ENCODE peak calls at places on chromosomes 6 and 20, in ten cellular contexts. One of them, this sample, is unnamed.
A peak's percentile ranks its signal among the peaks of the same experiment; 100 is the strongest.

GRCh38 chr20:32312718-32313424 is 35.4 kb downstream of the KIF3B start:
- DNase-seq in neuronal stem cell: no peak
- DNase-seq in pancreas: no peak
- DNase-seq in right cardiac atrium: no peak
- DNase-seq in SK-N-SH: no peak
- DNase-seq in left ventricle myocardium inferior: no peak
- DNase-seq in tibial artery: no peak
- DNase-seq in lower leg skin: peak; percentile 2
- DNase-seq in AG10803: no peak
- DNase-seq in H1: no peak
- DNase-seq in this sample: no peak

GRCh38 chr6:32432050-32432450 is 7.6 kb upstream of the HLA-DRA start:
- DNase-seq in neuronal stem cell: no peak
- DNase-seq in pancreas: no peak
- DNase-seq in right cardiac atrium: no peak
- DNase-seq in SK-N-SH: no peak
- DNase-seq in left ventricle myocardium inferior: no peak
- DNase-seq in tibial artery: no peak
- DNase-seq in lower leg skin: no peak
- DNase-seq in AG10803: peak; percentile 22
- DNase-seq in H1: no peak
- DNase-seq in this sample: no peak

GRCh38 chr6:70310063-70310694 is 7.3 kb upstream of the COL9A1 start:
- DNase-seq in neuronal stem cell: peak; percentile 31
- DNase-seq in pancreas: no peak
- DNase-seq in right cardiac atrium: no peak
- DNase-seq in SK-N-SH: peak; percentile 8
- DNase-seq in left ventricle myocardium inferior: no peak
- DNase-seq in tibial artery: no peak
- DNase-seq in lower leg skin: no peak
- DNase-seq in AG10803: peak; percentile 47
- DNase-seq in H1: no peak
- DNase-seq in this sample: no peak

GRCh38 chr20:6588296-6588695 is 179.2 kb upstream of the BMP2 start:
- DNase-seq in neuronal stem cell: no peak
- DNase-seq in pancreas: no peak
- DNase-seq in right cardiac atrium: no peak
- DNase-seq in SK-N-SH: no peak
- DNase-seq in left ventricle myocardium inferior: no peak
- DNase-seq in tibial artery: no peak
- DNase-seq in lower leg skin: no peak
- DNase-seq in AG10803: no peak
- DNase-seq in H1: no peak
- DNase-seq in this sample: no peak

GRCh38 chr20:36202891-36203338 is 33.4 kb upstream of the AAR2 start:
- DNase-seq in neuronal stem cell: peak; percentile 65
- DNase-seq in pancreas: peak; percentile 50
- DNase-seq in right cardiac atrium: peak; percentile 87
- DNase-seq in SK-N-SH: peak; percentile 89
- DNase-seq in left ventricle myocardium inferior: peak; percentile 65
- DNase-seq in tibial artery: peak; percentile 75
- DNase-seq in lower leg skin: peak; percentile 93
- DNase-seq in AG10803: peak; percentile 40
- DNase-seq in H1: peak; percentile 97
- DNase-seq in this sample: peak; percentile 56

GRCh38 chr6:143961868-143962643 is 46.0 kb downstream of the PLAGL1 start:
- DNase-seq in neuronal stem cell: peak; percentile 69
- DNase-seq in pancreas: no peak
- DNase-seq in right cardiac atrium: no peak
- DNase-seq in SK-N-SH: no peak
- DNase-seq in left ventricle myocardium inferior: no peak
- DNase-seq in tibial artery: no peak
- DNase-seq in lower leg skin: no peak
- DNase-seq in AG10803: peak; percentile 7
- DNase-seq in H1: no peak
- DNase-seq in this sample: no peak

GRCh38 chr20:47334022-47334551 is 22.4 kb downstream of the ZMYND8 start:
- DNase-seq in neuronal stem cell: no peak
- DNase-seq in pancreas: no peak
- DNase-seq in right cardiac atrium: no peak
- DNase-seq in SK-N-SH: no peak
- DNase-seq in left ventricle myocardium inferior: no peak
- DNase-seq in tibial artery: no peak
- DNase-seq in lower leg skin: no peak
- DNase-seq in AG10803: peak; percentile 89
- DNase-seq in H1: no peak
- DNase-seq in this sample: peak; percentile 66

GRCh38 chr6:106069478-106069877 is 16.7 kb upstream of the PRDM1 start:
- DNase-seq in neuronal stem cell: no peak
- DNase-seq in pancreas: peak; percentile 37
- DNase-seq in right cardiac atrium: no peak
- DNase-seq in SK-N-SH: peak; percentile 36
- DNase-seq in left ventricle myocardium inferior: no peak
- DNase-seq in tibial artery: no peak
- DNase-seq in lower leg skin: no peak
- DNase-seq in AG10803: peak; percentile 84
- DNase-seq in H1: no peak
- DNase-seq in this sample: no peak

GRCh38 chr6:107679457-107679856 is 144.7 kb downstream of the SCML4 start:
- DNase-seq in neuronal stem cell: no peak
- DNase-seq in pancreas: no peak
- DNase-seq in right cardiac atrium: no peak
- DNase-seq in SK-N-SH: no peak
- DNase-seq in left ventricle myocardium inferior: peak; percentile 38
- DNase-seq in tibial artery: no peak
- DNase-seq in lower leg skin: peak; percentile 68
- DNase-seq in AG10803: peak; percentile 52
- DNase-seq in H1: no peak
- DNase-seq in this sample: no peak

GRCh38 chr6:107677399-107677798 is 146.7 kb downstream of the SCML4 start:
- DNase-seq in neuronal stem cell: no peak
- DNase-seq in pancreas: no peak
- DNase-seq in right cardiac atrium: no peak
- DNase-seq in SK-N-SH: no peak
- DNase-seq in left ventricle myocardium inferior: no peak
- DNase-seq in tibial artery: no peak
- DNase-seq in lower leg skin: no peak
- DNase-seq in AG10803: no peak
- DNase-seq in H1: no peak
- DNase-seq in this sample: no peak

GRCh38 chr6:107673076-107673494 is 151.0 kb downstream of the SCML4 start:
- DNase-seq in neuronal stem cell: no peak
- DNase-seq in pancreas: no peak
- DNase-seq in right cardiac atrium: peak; percentile 62
- DNase-seq in SK-N-SH: no peak
- DNase-seq in left ventricle myocardium inferior: peak; percentile 48
- DNase-seq in tibial artery: no peak
- DNase-seq in lower leg skin: no peak
- DNase-seq in AG10803: no peak
- DNase-seq in H1: no peak
- DNase-seq in this sample: peak; percentile 68

GRCh38 chr6:107676002-107676401 is 148.1 kb downstream of the SCML4 start:
- DNase-seq in neuronal stem cell: no peak
- DNase-seq in pancreas: no peak
- DNase-seq in right cardiac atrium: no peak
- DNase-seq in SK-N-SH: no peak
- DNase-seq in left ventricle myocardium inferior: no peak
- DNase-seq in tibial artery: no peak
- DNase-seq in lower leg skin: peak; percentile 79
- DNase-seq in AG10803: peak; percentile 64
- DNase-seq in H1: no peak
- DNase-seq in this sample: no peak

DNA sequence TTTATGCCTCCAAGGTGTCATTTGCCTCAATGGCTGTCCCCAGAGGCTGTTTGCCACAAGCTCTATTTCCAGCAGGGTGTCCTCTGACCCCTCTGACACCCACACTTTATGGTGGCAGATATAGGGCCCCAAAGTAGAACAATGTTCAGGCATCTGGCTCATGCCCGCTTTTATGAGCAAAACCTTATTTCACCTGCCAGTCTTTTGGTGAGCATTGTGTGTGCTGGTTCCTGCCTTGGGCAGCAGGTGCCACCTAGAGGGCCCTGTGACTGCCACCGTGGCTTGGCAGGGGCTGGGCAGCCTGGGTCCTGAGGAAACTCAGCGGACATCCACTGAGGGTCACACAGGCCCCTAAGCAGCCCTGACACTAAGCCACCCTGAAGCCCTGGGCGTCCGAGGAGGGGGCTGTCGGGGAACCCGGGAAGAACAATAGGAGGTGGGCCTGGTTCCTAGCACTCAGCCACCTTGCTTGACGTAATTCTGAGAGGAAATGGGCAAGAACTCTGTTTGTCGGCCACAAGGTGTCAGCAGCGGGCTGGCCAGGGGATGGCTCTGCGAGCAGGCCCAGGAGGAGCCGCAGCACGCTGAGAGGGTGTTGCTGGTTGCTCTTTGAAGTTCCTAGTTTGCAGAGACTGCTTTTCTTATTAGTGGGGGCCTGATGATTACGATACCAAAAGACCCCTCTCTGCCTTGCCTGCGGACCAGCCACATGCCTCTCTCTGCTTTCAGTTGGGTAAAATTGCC is 148.9 kb downstream of the SCML4 start:
- DNase-seq in neuronal stem cell: peak; percentile 79
- DNase-seq in pancreas: peak; percentile 87
- DNase-seq in right cardiac atrium: peak; percentile 94
- DNase-seq in SK-N-SH: peak; percentile 83
- DNase-seq in left ventricle myocardium inferior: peak; percentile 76
- DNase-seq in tibial artery: peak; percentile 82
- DNase-seq in lower leg skin: peak; percentile 94
- DNase-seq in AG10803: peak; percentile 87
- DNase-seq in H1: peak; percentile 92
- DNase-seq in this sample: peak; percentile 74
- H3K4me3 ChIP-seq in neuronal stem cell: peak overlapping the region; percentile 32
- H3K4me3 ChIP-seq in pancreas: no peak overlapping the region
- H3K4me3 ChIP-seq in right cardiac atrium: no peak overlapping the region
- H3K4me3 ChIP-seq in SK-N-SH: no peak overlapping the region
- H3K4me3 ChIP-seq in left ventricle myocardium inferior: peak overlapping the region; percentile 48
- H3K4me3 ChIP-seq in tibial artery: no peak overlapping the region
- H3K4me3 ChIP-seq in lower leg skin: no peak overlapping the region
- H3K4me3 ChIP-seq in AG10803: no peak overlapping the region
- H3K4me3 ChIP-seq in H1: peak overlapping the region; percentile 25
- H3K4me3 ChIP-seq in this sample: peak overlapping the region; percentile 39

GRCh38 chr6:151592449-151593169 is 98.8 kb downstream of the CCDC170 start:
- DNase-seq in neuronal stem cell: no peak
- DNase-seq in pancreas: no peak
- DNase-seq in right cardiac atrium: no peak
- DNase-seq in SK-N-SH: no peak
- DNase-seq in left ventricle myocardium inferior: no peak
- DNase-seq in tibial artery: no peak
- DNase-seq in lower leg skin: no peak
- DNase-seq in AG10803: no peak
- DNase-seq in H1: no peak
- DNase-seq in this sample: no peak

GRCh38 chr6:151589667-151590066 is 95.8 kb downstream of the CCDC170 start:
- DNase-seq in neuronal stem cell: no peak
- DNase-seq in pancreas: no peak
- DNase-seq in right cardiac atrium: no peak
- DNase-seq in SK-N-SH: no peak
- DNase-seq in left ventricle myocardium inferior: no peak
- DNase-seq in tibial artery: no peak
- DNase-seq in lower leg skin: no peak
- DNase-seq in AG10803: no peak
- DNase-seq in H1: no peak
- DNase-seq in this sample: no peak

DNA sequence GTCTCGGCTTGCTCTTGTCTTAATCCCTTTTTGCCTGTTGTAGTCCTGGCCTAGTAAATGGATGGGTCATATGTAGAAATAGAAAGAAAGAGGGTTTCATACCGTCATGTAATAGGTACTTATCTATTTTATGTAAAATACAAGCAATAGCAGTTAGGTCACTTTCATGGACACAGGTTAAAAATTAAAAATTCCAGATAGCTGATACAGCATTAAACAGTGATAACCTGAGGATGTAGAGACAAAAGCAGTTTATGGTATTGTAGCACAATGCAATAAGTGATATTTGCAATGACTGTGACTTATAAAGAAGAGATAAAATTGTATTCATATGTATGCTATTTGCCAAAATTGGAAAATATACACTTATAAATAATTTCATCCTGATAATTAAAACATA is 96.9 kb downstream of the CCDC170 start:
- DNase-seq in neuronal stem cell: no peak
- DNase-seq in pancreas: no peak
- DNase-seq in right cardiac atrium: no peak
- DNase-seq in SK-N-SH: no peak
- DNase-seq in left ventricle myocardium inferior: no peak
- DNase-seq in tibial artery: no peak
- DNase-seq in lower leg skin: no peak
- DNase-seq in AG10803: no peak
- DNase-seq in H1: no peak
- DNase-seq in this sample: no peak
- H3K4me3 ChIP-seq in neuronal stem cell: no peak overlapping the region
- H3K4me3 ChIP-seq in pancreas: no peak overlapping the region
- H3K4me3 ChIP-seq in right cardiac atrium: no peak overlapping the region
- H3K4me3 ChIP-seq in SK-N-SH: no peak overlapping the region
- H3K4me3 ChIP-seq in left ventricle myocardium inferior: no peak overlapping the region
- H3K4me3 ChIP-seq in tibial artery: no peak overlapping the region
- H3K4me3 ChIP-seq in lower leg skin: no peak overlapping the region
- H3K4me3 ChIP-seq in AG10803: no peak overlapping the region
- H3K4me3 ChIP-seq in H1: no peak overlapping the region
- H3K4me3 ChIP-seq in this sample: no peak overlapping the region

DNA sequence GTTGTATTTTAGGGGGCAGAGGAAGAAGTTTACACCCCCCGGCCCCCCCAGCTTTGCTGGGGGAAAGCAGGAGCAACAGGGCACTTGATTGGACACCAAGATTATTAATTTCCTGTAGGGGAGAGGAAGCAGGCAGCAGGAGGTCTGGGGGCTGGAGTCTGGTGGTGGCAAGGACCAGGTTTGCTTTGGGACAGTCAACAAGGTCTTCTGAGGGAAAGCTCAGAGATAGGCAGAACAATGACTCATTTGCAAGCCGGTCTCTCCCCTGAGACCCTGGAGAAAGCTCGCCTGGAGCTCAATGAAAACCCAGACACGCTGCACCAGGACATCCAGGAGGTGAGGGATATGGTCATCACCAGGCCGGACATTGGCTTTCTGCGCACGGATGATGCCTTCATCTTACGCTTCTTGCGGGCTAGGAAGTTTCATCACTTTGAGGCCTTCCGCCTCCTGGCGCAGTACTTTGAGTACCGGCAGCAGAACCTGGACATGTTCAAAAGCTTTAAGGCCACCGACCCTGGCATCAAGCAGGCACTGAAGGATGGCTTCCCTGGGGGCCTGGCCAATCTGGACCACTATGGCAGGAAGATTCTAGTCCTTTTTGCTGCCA is 1.6 kb downstream of the CLVS2 start:
- DNase-seq in neuronal stem cell: no peak
- DNase-seq in pancreas: no peak
- DNase-seq in right cardiac atrium: no peak
- DNase-seq in SK-N-SH: peak; percentile 16
- DNase-seq in left ventricle myocardium inferior: no peak
- DNase-seq in tibial artery: no peak
- DNase-seq in lower leg skin: no peak
- DNase-seq in AG10803: no peak
- DNase-seq in H1: no peak
- DNase-seq in this sample: no peak
- H3K4me3 ChIP-seq in neuronal stem cell: peak overlapping the region; percentile 59
- H3K4me3 ChIP-seq in pancreas: no peak overlapping the region
- H3K4me3 ChIP-seq in right cardiac atrium: no peak overlapping the region
- H3K4me3 ChIP-seq in SK-N-SH: peak overlapping the region; percentile 58
- H3K4me3 ChIP-seq in left ventricle myocardium inferior: no peak overlapping the region
- H3K4me3 ChIP-seq in tibial artery: no peak overlapping the region
- H3K4me3 ChIP-seq in lower leg skin: no peak overlapping the region
- H3K4me3 ChIP-seq in AG10803: no peak overlapping the region
- H3K4me3 ChIP-seq in H1: no peak overlapping the region
- H3K4me3 ChIP-seq in this sample: no peak overlapping the region

GRCh38 chr6:110476046-110476849 is at the start of gene SLC22A16:
- DNase-seq in neuronal stem cell: no peak
- DNase-seq in pancreas: no peak
- DNase-seq in right cardiac atrium: peak; percentile 43
- DNase-seq in SK-N-SH: peak; percentile 74
- DNase-seq in left ventricle myocardium inferior: no peak
- DNase-seq in tibial artery: no peak
- DNase-seq in lower leg skin: no peak
- DNase-seq in AG10803: no peak
- DNase-seq in H1: peak; percentile 20
- DNase-seq in this sample: no peak
- H3K4me3 ChIP-seq in neuronal stem cell: no peak within 1 kb of the TSS
- H3K4me3 ChIP-seq in pancreas: no peak within 1 kb of the TSS
- H3K4me3 ChIP-seq in right cardiac atrium: peak within 1 kb of the TSS; percentile 31
- H3K4me3 ChIP-seq in SK-N-SH: peak within 1 kb of the TSS; percentile 38
- H3K4me3 ChIP-seq in left ventricle myocardium inferior: peak within 1 kb of the TSS; percentile 59
- H3K4me3 ChIP-seq in tibial artery: peak within 1 kb of the TSS; percentile 16
- H3K4me3 ChIP-seq in lower leg skin: peak within 1 kb of the TSS; percentile 10
- H3K4me3 ChIP-seq in AG10803: no peak within 1 kb of the TSS
- H3K4me3 ChIP-seq in H1: no peak within 1 kb of the TSS
- H3K4me3 ChIP-seq in this sample: peak within 1 kb of the TSS; percentile 21

This sample was measured in gastrocnemius medialis.